ENCODE peak calls at places on chromosomes 4 and X, in six cellular contexts. O, W, U, C, X and H are unnamed samples. For H3K4me1, the result is how much of the 10 kb centered on the place peaks cover.

GRCh38 chrX:118644378-118644777 is 83.0 kb upstream of the IL13RA1 start:
- DNase-seq in C (peak), U (no peak), X (no peak), W (no peak), O (peak), H (peak)

GRCh38 chr4:2296621-2297601 is 35.0 kb upstream of the MXD4 start:
- DNase-seq in X (no peak), O (no peak), W (peak), U (no peak), C (no peak), H (no peak)

GRCh38 chr4:23929248-23929647 is 39.4 kb upstream of the PPARGC1A start:
- DNase-seq in U (no peak), O (no peak), C (no peak), X (no peak), W (no peak), H (no peak)

GRCh38 chr4:53376900-53377299 is 541 bp upstream of the FIP1L1 start:
- DNase-seq in C (no peak), W (no peak), X (no peak), U (no peak), O (no peak), H (no peak)

GRCh38 chrX:129654652-129655546 is at the start of gene APLN:
- DNase-seq in X (no peak), C (peak), U (peak), O (peak), W (no peak), H (peak)

GRCh38 chrX:57595381-57595811 is 3.6 kb downstream of the ZXDB start:
- DNase-seq in O (peak), W (no peak), C (peak), X (no peak), U (no peak), H (peak)

GRCh38 chrX:132001127-132001526 is 22.0 kb upstream of the STK26 start:
- DNase-seq in W (no peak), X (no peak), U (no peak), O (no peak), C (peak), H (no peak)

GRCh38 chr4:121950680-121951569 is 935 bp downstream of the TRPC3 start:
- DNase-seq in U (peak), X (no peak), O (peak), C (peak), W (peak), H (peak)

GRCh38 chr4:1177274-1178141 is 5.1 kb upstream of the SPON2 start:
- DNase-seq in X (no peak), C (no peak), O (no peak), U (no peak), W (no peak), H (no peak)

GRCh38 chr4:121428721-121429120 is 47.9 kb upstream of the QRFPR start:
- DNase-seq in U (no peak), X (no peak), W (no peak), C (no peak), O (peak), H (peak)

GRCh38 chr4:11769425-11769824 is 340.7 kb upstream of the HS3ST1 start:
- DNase-seq in U (no peak), O (peak), W (no peak), C (no peak), X (no peak), H (peak)

GRCh38 chr4:1809754-1810502 is 16.8 kb downstream of the FGFR3 start:
- DNase-seq in O (peak), C (peak), U (peak), W (peak), X (peak), H (peak)

GRCh38 chrX:139559383-139560042 is 29.0 kb downstream of the F9 start:
- DNase-seq in C (peak), U (peak), W (peak), X (no peak), O (peak), H (peak)

GRCh38 chr4:80239480-80239879 is 27.0 kb upstream of the FGF5 start:
- DNase-seq in X (no peak), W (no peak), U (no peak), O (peak), C (no peak), H (peak)

GRCh38 chrX:20461576-20461975 is 194.9 kb upstream of the RPS6KA3 start:
- DNase-seq in C (no peak), U (no peak), X (no peak), O (peak), W (no peak), H (peak)

GRCh38 chrX:53445977-53446376 is 11.8 kb upstream of the HSD17B10 start:
- DNase-seq in X (no peak), C (peak), U (no peak), O (peak), W (peak), H (peak)

GRCh38 chr4:68176904-68177303 is 47.2 kb upstream of the TMPRSS11F start:
- DNase-seq in X (no peak), W (no peak), C (no peak), O (no peak), U (no peak), H (no peak)

GRCh38 chr4:6963139-6963611 is 53.5 kb downstream of the TBC1D14 start:
- DNase-seq in X (no peak), W (no peak), U (no peak), O (peak), C (no peak), H (peak)

GRCh38 chrX:97389761-97390192 is 506.1 kb downstream of the RPA4 start:
- DNase-seq in O (peak), X (no peak), W (no peak), C (peak), U (no peak), H (peak)

GRCh38 chr4:5788144-5788543 is 77.1 kb downstream of the EVC start:
- DNase-seq in X (no peak), U (no peak), W (peak), O (no peak), C (no peak), H (no peak)

GRCh38 chr4:108030332-108030731 is 40.6 kb downstream of the HADH start:
- DNase-seq in W (peak), O (peak), C (peak), U (peak), X (peak), H (peak)

GRCh38 chr4:4680758-4681157 is 138.9 kb upstream of the STX18 start:
- DNase-seq in X (no peak), O (no peak), C (no peak), W (no peak), U (no peak), H (no peak)

GRCh38 chrX:24241822-24242648 is 71.8 kb downstream of the SUPT20HL2 start:
- DNase-seq in W (no peak), X (no peak), C (peak), U (no peak), O (peak), H (peak)

GRCh38 chr4:172412851-172413250 is 599.6 kb downstream of the GALNTL6 start:
- DNase-seq in O (no peak), U (no peak), C (no peak), X (no peak), W (no peak), H (no peak)

GRCh38 chrX:133594156-133594555 is 178.9 kb upstream of the GPC4 start:
- DNase-seq in U (no peak), O (no peak), C (peak), W (no peak), X (no peak), H (no peak)

GRCh38 chr4:169849456-169849855 is 91.7 kb upstream of the HPF1 start:
- DNase-seq in X (no peak), W (no peak), C (peak), U (no peak), O (no peak), H (no peak)

GRCh38 chr4:185104733-185105132 is 38.3 kb upstream of the SLC25A4 start:
- DNase-seq in W (no peak), O (no peak), C (no peak), U (no peak), X (no peak), H (no peak)

GRCh38 chr4:153555730-153556440 is 89.7 kb downstream of the TMEM131L start:
- DNase-seq in W (no peak), O (peak), C (no peak), U (no peak), X (no peak), H (peak)

GRCh38 chrX:15679246-15679645 is 14.6 kb upstream of the CLTRN start:
- DNase-seq in W (no peak), X (no peak), C (no peak), O (no peak), U (no peak), H (no peak)

GRCh38 chr4:162274354-162274753 is 110.6 kb upstream of the FSTL5 start:
- DNase-seq in W (no peak), X (no peak), O (no peak), U (no peak), C (peak), H (no peak)

GRCh38 chr4:158299459-158300007 is 89.2 kb downstream of the TMEM144 start:
- DNase-seq in O (no peak), W (no peak), X (no peak), C (no peak), U (no peak), H (no peak)

GRCh38 chr4:33696586-33696985 is 2547.7 kb downstream of the ARAP2 start:
- DNase-seq in W (no peak), O (no peak), U (no peak), C (no peak), X (no peak), H (peak)

GRCh38 chr4:144189121-144189520 is 48.6 kb upstream of the GYPA start:
- DNase-seq in O (no peak), U (no peak), W (no peak), C (no peak), X (no peak), H (no peak)
- H4K91ac ChIP-seq in O (no peak), U (no peak), W (no peak), C (no peak), X (no peak), H (no peak)

GRCh38 chr4:139977838-139978604 is 176.0 kb downstream of the MAML3 start:
- DNase-seq in O (no peak), U (no peak), W (no peak), X (no peak), C (no peak), H (no peak)

GRCh38 chr4:139973611-139974010 is 180.4 kb downstream of the MAML3 start:
- DNase-seq in O (no peak), U (no peak), C (no peak), X (no peak), W (no peak), H (no peak)

GRCh38 chr4:139978692-139979091 is 175.3 kb downstream of the MAML3 start:
- DNase-seq in O (no peak), U (no peak), C (no peak), X (no peak), W (no peak), H (no peak)

GRCh38 chr4:139973015-139973414 is 181.0 kb downstream of the MAML3 start:
- DNase-seq in W (no peak), O (peak), C (no peak), U (no peak), X (no peak), H (no peak)

GRCh38 chr4:139975830-139976272 is 178.1 kb downstream of the MAML3 start:
- DNase-seq in U (no peak), W (no peak), O (peak), X (no peak), C (peak), H (peak)
- H3K4me1 ChIP-seq in U (under half), W (under half), O (under half), X (under half), C (under half), H (under half)

DNA sequence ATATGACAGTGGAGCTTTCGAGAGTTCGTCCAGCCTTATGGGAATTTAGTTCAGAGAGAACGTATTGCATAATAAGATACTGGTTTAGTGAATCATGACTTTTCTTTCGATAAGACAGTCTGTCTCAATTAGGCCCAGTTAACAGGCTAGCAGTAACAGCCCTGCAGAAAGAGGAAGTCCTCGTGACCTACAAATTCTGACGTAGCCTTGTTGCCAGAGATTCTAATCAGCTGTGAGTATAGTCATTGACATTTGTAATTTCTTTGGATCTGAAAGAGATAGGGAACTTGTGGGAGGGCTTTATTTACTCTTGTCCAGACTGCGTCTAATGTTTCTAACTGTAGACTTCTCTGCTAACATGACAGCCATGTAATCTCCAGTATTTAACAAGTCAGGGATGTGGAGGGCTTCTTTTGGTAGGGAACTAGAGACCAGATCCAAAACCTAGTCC is 15.8 kb downstream of the ART3 start:
- DNase-seq in C (peak), W (no peak), U (no peak), X (no peak), O (peak), H (peak)
- H4K91ac ChIP-seq in C (no peak), W (no peak), U (no peak), X (no peak), O (no peak), H (no peak)

GRCh38 chrX:41084360-41085104 is 713 bp upstream of the USP9X start:
- DNase-seq in O (peak), W (peak), U (peak), C (peak), X (peak), H (peak)

GRCh38 chrX:41085883-41086626 is 810 bp downstream of the USP9X start:
- DNase-seq in W (no peak), O (peak), U (no peak), X (no peak), C (peak), H (peak)

GRCh38 chrX:41085105-41085882 is at the start of gene USP9X:
- DNase-seq in O (peak), X (peak), W (peak), U (peak), C (peak), H (peak)

GRCh38 chrX:41087219-41087618 is 2.0 kb downstream of the USP9X start:
- DNase-seq in U (no peak), W (no peak), O (no peak), C (peak), X (no peak), H (no peak)

DNA sequence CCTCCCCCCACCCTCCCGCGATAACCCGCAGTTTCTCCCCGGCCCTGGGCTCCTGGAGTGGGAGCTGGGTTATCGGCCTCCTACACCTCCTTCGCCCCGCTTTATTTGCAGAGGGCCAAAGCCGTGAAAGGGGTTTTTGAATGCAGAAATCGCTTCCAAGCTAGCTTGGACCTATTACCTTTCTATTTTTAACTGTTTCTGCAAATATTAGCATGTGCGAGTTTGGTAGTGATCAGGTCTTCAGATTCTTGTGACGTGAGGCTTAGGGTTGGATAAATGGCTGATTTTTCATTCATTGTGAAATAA is 1.3 kb downstream of the USP9X start:
- DNase-seq in C (no peak), O (no peak), W (no peak), X (no peak), U (no peak), H (no peak)
- H3K4me1 ChIP-seq in C (under half), O (under half), W (under half), X (under half), U (under half), H (under half)

DNA sequence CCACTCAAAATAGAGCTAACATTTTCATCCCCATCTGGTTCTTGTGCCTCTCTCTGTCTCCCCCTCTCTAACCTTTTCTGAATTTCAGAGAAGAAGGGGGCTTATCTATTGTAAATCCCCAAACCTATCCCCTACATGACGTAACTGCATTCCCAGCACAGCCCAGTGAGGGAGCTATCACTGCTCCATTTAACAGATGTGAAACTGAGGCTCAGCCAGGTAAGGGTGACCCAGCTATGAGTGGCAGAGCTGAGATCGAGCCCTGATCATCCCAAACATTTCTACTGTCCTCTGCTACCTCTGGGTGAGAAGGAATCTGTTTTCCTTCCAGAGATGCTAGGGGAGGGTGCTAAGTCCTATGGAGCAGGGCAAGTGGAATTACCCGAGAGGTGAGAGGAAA is 107.5 kb downstream of the SLC2A9 start:
- DNase-seq in C (no peak), X (no peak), W (no peak), U (no peak), O (no peak), H (no peak)
- H4K91ac ChIP-seq in C (no peak), X (no peak), W (no peak), U (no peak), O (no peak), H (no peak)

GRCh38 chr4:26298198-26298950 is 22.4 kb upstream of the RBPJ start:
- DNase-seq in W (no peak), U (no peak), O (peak), C (no peak), X (no peak), H (no peak)

GRCh38 chr4:26297219-26297618 is 23.6 kb upstream of the RBPJ start:
- DNase-seq in C (no peak), O (no peak), U (no peak), W (no peak), X (no peak), H (no peak)

GRCh38 chr4:26296021-26296420 is 24.8 kb upstream of the RBPJ start:
- DNase-seq in X (no peak), C (no peak), W (no peak), O (no peak), U (no peak), H (no peak)

GRCh38 chr4:26294904-26295303 is 25.9 kb upstream of the RBPJ start:
- DNase-seq in C (no peak), X (no peak), O (no peak), U (no peak), W (no peak), H (no peak)

GRCh38 chr4:26296514-26296913 is 24.3 kb upstream of the RBPJ start:
- DNase-seq in C (no peak), W (no peak), U (no peak), X (no peak), O (no peak), H (no peak)
- H3K4me1 ChIP-seq in C (under half), W (under half), U (under half), X (under half), O (under half), H (under half)

DNA sequence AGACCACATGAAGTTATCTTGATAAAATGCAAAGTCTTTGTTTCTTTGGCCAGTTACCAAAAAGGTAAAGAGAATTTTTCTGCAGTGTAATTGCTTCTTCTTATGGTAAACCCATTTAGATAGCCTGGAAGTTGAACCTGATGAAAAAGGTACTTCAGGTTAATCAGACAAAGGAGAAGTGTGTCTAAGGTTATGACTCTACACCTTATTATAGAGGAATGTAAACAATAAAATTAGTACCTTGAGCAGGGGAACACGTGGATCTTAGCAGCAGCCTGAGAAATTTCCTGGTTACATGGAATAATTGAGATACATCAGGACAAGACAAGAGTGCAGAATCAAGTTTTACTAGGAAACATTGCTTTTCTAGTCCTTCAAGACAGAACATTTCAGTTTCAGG is 70.8 kb downstream of the RAP1GDS1 start:
- DNase-seq in C (no peak), X (no peak), W (no peak), U (no peak), O (no peak), H (no peak)
- H4K91ac ChIP-seq in C (no peak), X (no peak), W (no peak), U (no peak), O (no peak), H (no peak)

GRCh38 chr4:139599076-139599475 is 43.1 kb upstream of the SETD7 start:
- DNase-seq in U (no peak), C (no peak), O (no peak), W (no peak), X (no peak), H (no peak)
- H3K4me1 ChIP-seq in U (under half), C (under half), O (under half), W (under half), X (under half), H (under half)

GRCh38 chr4:183447646-183448045 is 3.2 kb downstream of the CDKN2AIP start:
- DNase-seq in X (no peak), W (no peak), U (no peak), C (no peak), O (no peak), H (no peak)

GRCh38 chr4:183448436-183448835 is 4.0 kb downstream of the CDKN2AIP start:
- DNase-seq in W (no peak), C (no peak), U (no peak), O (no peak), X (no peak), H (peak)

GRCh38 chr4:183449193-183449888 is 4.9 kb downstream of the CDKN2AIP start:
- DNase-seq in C (peak), U (no peak), X (no peak), O (peak), W (no peak), H (peak)

GRCh38 chr4:183444953-183445543 is 612 bp downstream of the CDKN2AIP start:
- DNase-seq in X (no peak), C (peak), U (no peak), O (no peak), W (no peak), H (no peak)

DNA sequence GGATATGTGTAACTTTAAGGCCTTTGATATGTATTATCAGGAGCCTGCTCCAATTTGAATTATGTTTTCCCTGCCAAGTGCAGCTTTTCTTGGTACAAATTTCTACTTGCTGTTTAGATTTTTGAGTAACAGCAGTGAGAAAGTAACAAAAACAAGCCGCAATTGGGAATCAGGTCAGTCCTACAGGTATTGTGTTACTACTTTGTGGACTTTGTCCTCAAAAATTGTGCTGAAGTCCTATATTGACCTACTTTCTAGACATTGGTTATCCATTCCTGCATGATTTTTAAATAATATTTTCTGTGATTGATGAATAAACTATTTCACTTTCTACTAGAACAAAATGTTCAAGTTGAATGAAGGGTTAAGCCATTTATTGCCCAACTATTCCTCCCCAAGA is 5.7 kb downstream of the CDKN2AIP start:
- DNase-seq in W (no peak), C (no peak), O (no peak), X (no peak), U (no peak), H (no peak)
- H4K91ac ChIP-seq in W (no peak), C (no peak), O (no peak), X (no peak), U (no peak), H (no peak)